ENCODE peak calls at places on chromosomes 7 and 10, in eight cellular contexts. One of them, this sample, is unnamed.

GRCh38 chr10:24858244-24858907 is 94.0 kb downstream of the PRTFDC1 start:
- DNase-seq in tibial artery: no peak
- DNase-seq in OCI-LY7: no peak
- DNase-seq in AG10803: peak
- DNase-seq in stomach: no peak
- DNase-seq in astrocyte of the cerebellum: no peak
- DNase-seq in fibroblast of the aortic adventitia: peak
- DNase-seq in cardiac muscle cell: peak
- DNase-seq in this sample: no peak

GRCh38 chr10:21488246-21488953 is 37.1 kb downstream of the SKIDA1 start:
- DNase-seq in astrocyte of the cerebellum: no peak
- DNase-seq in tibial artery: no peak
- DNase-seq in cardiac muscle cell: peak
- DNase-seq in fibroblast of the aortic adventitia: peak
- DNase-seq in stomach: no peak
- DNase-seq in AG10803: no peak
- DNase-seq in OCI-LY7: no peak
- DNase-seq in this sample: no peak

GRCh38 chr7:71486856-71487628 is 355.1 kb downstream of the GALNT17 start:
- DNase-seq in AG10803: peak
- DNase-seq in fibroblast of the aortic adventitia: peak
- DNase-seq in tibial artery: peak
- DNase-seq in OCI-LY7: no peak
- DNase-seq in stomach: no peak
- DNase-seq in astrocyte of the cerebellum: peak
- DNase-seq in cardiac muscle cell: peak
- DNase-seq in this sample: no peak

GRCh38 chr10:87705339-87705738 is 45.7 kb downstream of the PAPSS2 start:
- DNase-seq in astrocyte of the cerebellum: no peak
- DNase-seq in cardiac muscle cell: peak
- DNase-seq in stomach: no peak
- DNase-seq in tibial artery: no peak
- DNase-seq in AG10803: peak
- DNase-seq in fibroblast of the aortic adventitia: peak
- DNase-seq in OCI-LY7: no peak
- DNase-seq in this sample: no peak

GRCh38 chr10:27258492-27258837 is 17.9 kb upstream of the ACBD5 start:
- DNase-seq in cardiac muscle cell: no peak
- DNase-seq in OCI-LY7: no peak
- DNase-seq in astrocyte of the cerebellum: no peak
- DNase-seq in stomach: no peak
- DNase-seq in tibial artery: no peak
- DNase-seq in AG10803: no peak
- DNase-seq in fibroblast of the aortic adventitia: no peak
- DNase-seq in this sample: no peak

GRCh38 chr10:100568937-100569336 is 33.2 kb downstream of the HIF1AN start:
- DNase-seq in cardiac muscle cell: no peak
- DNase-seq in AG10803: no peak
- DNase-seq in fibroblast of the aortic adventitia: no peak
- DNase-seq in tibial artery: no peak
- DNase-seq in stomach: no peak
- DNase-seq in astrocyte of the cerebellum: no peak
- DNase-seq in OCI-LY7: no peak
- DNase-seq in this sample: no peak

GRCh38 chr10:110481948-110482347 is 15.8 kb upstream of the DUSP5 start:
- DNase-seq in AG10803: peak
- DNase-seq in stomach: no peak
- DNase-seq in cardiac muscle cell: no peak
- DNase-seq in astrocyte of the cerebellum: no peak
- DNase-seq in fibroblast of the aortic adventitia: peak
- DNase-seq in OCI-LY7: no peak
- DNase-seq in tibial artery: no peak
- DNase-seq in this sample: no peak

GRCh38 chr10:99917963-99918825 is 91.6 kb downstream of the DNMBP start:
- DNase-seq in astrocyte of the cerebellum: peak
- DNase-seq in AG10803: peak
- DNase-seq in stomach: no peak
- DNase-seq in cardiac muscle cell: peak
- DNase-seq in tibial artery: no peak
- DNase-seq in fibroblast of the aortic adventitia: peak
- DNase-seq in OCI-LY7: no peak
- DNase-seq in this sample: no peak

GRCh38 chr10:118584181-118584954 is 11.1 kb downstream of the PRLHR start:
- DNase-seq in AG10803: peak
- DNase-seq in stomach: no peak
- DNase-seq in fibroblast of the aortic adventitia: peak
- DNase-seq in cardiac muscle cell: peak
- DNase-seq in tibial artery: no peak
- DNase-seq in OCI-LY7: no peak
- DNase-seq in astrocyte of the cerebellum: peak
- DNase-seq in this sample: no peak

GRCh38 chr7:48154792-48155413 is 16.4 kb upstream of the ABCA13 start:
- DNase-seq in cardiac muscle cell: peak
- DNase-seq in tibial artery: no peak
- DNase-seq in astrocyte of the cerebellum: no peak
- DNase-seq in stomach: no peak
- DNase-seq in fibroblast of the aortic adventitia: peak
- DNase-seq in OCI-LY7: peak
- DNase-seq in AG10803: peak
- DNase-seq in this sample: no peak

GRCh38 chr7:98826400-98826799 is 43.4 kb downstream of the TMEM130 start:
- DNase-seq in astrocyte of the cerebellum: no peak
- DNase-seq in fibroblast of the aortic adventitia: no peak
- DNase-seq in cardiac muscle cell: no peak
- DNase-seq in OCI-LY7: no peak
- DNase-seq in tibial artery: no peak
- DNase-seq in stomach: no peak
- DNase-seq in AG10803: no peak
- DNase-seq in this sample: peak

GRCh38 chr10:69732147-69732825 is 69.4 kb upstream of the COL13A1 start:
- DNase-seq in cardiac muscle cell: no peak
- DNase-seq in stomach: no peak
- DNase-seq in AG10803: no peak
- DNase-seq in OCI-LY7: no peak
- DNase-seq in astrocyte of the cerebellum: no peak
- DNase-seq in fibroblast of the aortic adventitia: no peak
- DNase-seq in tibial artery: no peak
- DNase-seq in this sample: no peak

DNA sequence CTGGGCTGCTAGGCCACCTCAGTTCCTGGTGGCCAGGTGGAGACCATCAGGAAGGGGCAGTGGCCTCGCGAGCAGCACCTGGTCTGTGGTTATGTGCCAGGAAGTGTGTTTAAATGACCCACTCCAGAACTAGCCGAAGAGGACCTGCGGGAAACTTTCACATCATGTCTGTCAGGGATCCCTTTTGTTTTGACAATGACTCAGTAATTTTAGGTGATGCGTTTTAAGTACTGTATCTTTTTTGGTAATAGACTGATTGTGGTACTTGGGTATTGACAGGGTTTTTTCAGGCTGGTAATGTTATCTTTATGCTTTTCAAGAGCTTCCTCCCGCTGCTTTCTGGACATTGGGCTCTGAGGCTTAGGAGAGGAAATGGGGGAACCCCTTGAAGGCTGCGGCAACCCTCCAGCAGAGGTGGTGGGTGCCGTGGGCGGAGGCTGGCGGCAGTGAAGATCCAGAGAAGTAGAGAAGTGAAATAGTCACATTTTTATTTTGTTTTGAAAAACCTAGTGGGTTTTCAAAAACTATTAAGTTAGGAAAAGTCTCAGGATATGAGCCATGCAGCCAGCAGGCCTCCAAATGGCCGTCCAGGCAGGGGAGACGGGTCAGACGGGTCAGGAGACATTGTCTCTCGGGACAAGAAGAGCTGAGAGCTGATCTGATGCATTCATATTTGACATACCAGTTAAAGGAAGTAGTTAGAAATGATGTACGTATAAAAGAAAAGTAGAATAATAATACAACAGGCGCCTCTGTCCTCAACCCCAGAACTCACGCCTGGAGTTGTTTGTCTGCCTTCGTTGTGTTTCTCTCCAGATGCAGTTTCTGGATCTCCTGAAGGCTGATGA is 27.7 kb downstream of the PPP2R2D start:
- DNase-seq in tibial artery: no peak
- DNase-seq in fibroblast of the aortic adventitia: no peak
- DNase-seq in OCI-LY7: no peak
- DNase-seq in stomach: peak
- DNase-seq in astrocyte of the cerebellum: no peak
- DNase-seq in AG10803: no peak
- DNase-seq in cardiac muscle cell: peak
- DNase-seq in this sample: no peak
- H3K4me3 ChIP-seq in tibial artery: no peak
- H3K4me3 ChIP-seq in fibroblast of the aortic adventitia: no peak
- H3K4me3 ChIP-seq in OCI-LY7: no peak
- H3K4me3 ChIP-seq in stomach: no peak
- H3K4me3 ChIP-seq in astrocyte of the cerebellum: no peak
- H3K4me3 ChIP-seq in AG10803: no peak
- H3K4me3 ChIP-seq in cardiac muscle cell: no peak
- H3K4me3 ChIP-seq in this sample: no peak

GRCh38 chr7:668139-668871 is 58.2 kb upstream of the DNAAF5 start:
- DNase-seq in cardiac muscle cell: peak
- DNase-seq in stomach: no peak
- DNase-seq in astrocyte of the cerebellum: peak
- DNase-seq in OCI-LY7: no peak
- DNase-seq in AG10803: peak
- DNase-seq in tibial artery: peak
- DNase-seq in fibroblast of the aortic adventitia: peak
- DNase-seq in this sample: peak
- TF ChIP-seq CTCF in cardiac muscle cell: no peak
- TF ChIP-seq CTCF in stomach: no peak
- TF ChIP-seq CTCF in astrocyte of the cerebellum: no peak
- TF ChIP-seq CTCF in OCI-LY7: no peak
- TF ChIP-seq CTCF in AG10803: no peak
- TF ChIP-seq CTCF in tibial artery: no peak
- TF ChIP-seq CTCF in fibroblast of the aortic adventitia: no peak
- TF ChIP-seq CTCF in this sample: no peak

GRCh38 chr7:178444-178843 is 13.9 kb upstream of the FAM20C start:
- DNase-seq in tibial artery: no peak
- DNase-seq in AG10803: no peak
- DNase-seq in astrocyte of the cerebellum: no peak
- DNase-seq in stomach: no peak
- DNase-seq in cardiac muscle cell: no peak
- DNase-seq in OCI-LY7: no peak
- DNase-seq in fibroblast of the aortic adventitia: no peak
- DNase-seq in this sample: no peak
- H3K4me3 ChIP-seq in tibial artery: no peak
- H3K4me3 ChIP-seq in AG10803: no peak
- H3K4me3 ChIP-seq in astrocyte of the cerebellum: no peak
- H3K4me3 ChIP-seq in stomach: no peak
- H3K4me3 ChIP-seq in cardiac muscle cell: no peak
- H3K4me3 ChIP-seq in OCI-LY7: no peak
- H3K4me3 ChIP-seq in fibroblast of the aortic adventitia: no peak
- H3K4me3 ChIP-seq in this sample: no peak

GRCh38 chr10:58384999-58385783 is at the start of gene TFAM:
- DNase-seq in OCI-LY7: peak
- DNase-seq in AG10803: peak
- DNase-seq in fibroblast of the aortic adventitia: peak
- DNase-seq in cardiac muscle cell: peak
- DNase-seq in astrocyte of the cerebellum: peak
- DNase-seq in stomach: peak
- DNase-seq in tibial artery: peak
- DNase-seq in this sample: peak
- TF ChIP-seq CTCF in OCI-LY7: peak
- TF ChIP-seq CTCF in AG10803: peak
- TF ChIP-seq CTCF in fibroblast of the aortic adventitia: peak
- TF ChIP-seq CTCF in cardiac muscle cell: peak
- TF ChIP-seq CTCF in astrocyte of the cerebellum: peak
- TF ChIP-seq CTCF in stomach: peak
- TF ChIP-seq CTCF in tibial artery: peak
- TF ChIP-seq CTCF in this sample: peak

DNA sequence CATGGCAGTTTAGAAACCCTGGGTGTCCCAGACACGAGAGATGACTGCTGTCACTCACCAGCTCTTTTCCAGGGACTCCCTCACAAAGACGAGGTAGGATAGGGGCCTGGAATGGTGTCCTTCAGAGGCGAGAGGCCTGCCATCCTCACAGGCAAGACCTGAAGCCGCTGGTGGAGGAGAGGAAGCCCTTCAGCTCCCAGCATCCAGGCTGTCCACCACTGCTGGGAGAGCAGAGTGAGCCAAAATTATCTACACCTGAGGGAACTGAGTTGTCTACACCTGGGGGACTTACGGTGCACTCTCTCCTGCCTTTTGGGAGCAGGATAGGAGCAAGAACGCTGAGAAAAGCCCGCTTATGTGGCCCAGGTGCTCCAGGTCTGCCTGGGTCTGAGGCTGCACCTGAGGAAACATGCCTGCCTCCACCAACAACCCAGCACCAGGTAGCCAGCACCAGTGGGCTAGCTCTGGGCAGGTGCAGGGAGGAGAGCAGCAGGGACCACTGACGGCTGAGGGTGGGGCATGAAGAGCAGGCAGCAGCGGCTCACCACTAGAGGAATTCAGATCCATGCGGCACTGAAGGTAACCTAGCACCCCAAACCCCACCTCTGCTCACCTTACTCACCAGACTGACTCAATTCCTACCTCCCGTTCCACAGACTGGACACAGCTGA is 357.2 kb downstream of the SH2D4B start:
- DNase-seq in tibial artery: no peak
- DNase-seq in OCI-LY7: no peak
- DNase-seq in fibroblast of the aortic adventitia: no peak
- DNase-seq in AG10803: no peak
- DNase-seq in stomach: no peak
- DNase-seq in cardiac muscle cell: no peak
- DNase-seq in astrocyte of the cerebellum: no peak
- DNase-seq in this sample: no peak
- H3K4me3 ChIP-seq in tibial artery: no peak
- H3K4me3 ChIP-seq in OCI-LY7: no peak
- H3K4me3 ChIP-seq in fibroblast of the aortic adventitia: no peak
- H3K4me3 ChIP-seq in AG10803: no peak
- H3K4me3 ChIP-seq in stomach: no peak
- H3K4me3 ChIP-seq in cardiac muscle cell: no peak
- H3K4me3 ChIP-seq in astrocyte of the cerebellum: no peak
- H3K4me3 ChIP-seq in this sample: no peak

This sample was measured in dorsolateral prefrontal cortex.